ENCODE peak calls at places on chromosomes 6 and 20, in nine cellular contexts. One of them, this sample, is unnamed.

GRCh38 chr20:51600016-51600420 is 57.5 kb upstream of the NFATC2 start:
- DNase-seq in fibroblast of pulmonary artery: peak
- DNase-seq in nephron progenitor cell: no peak
- DNase-seq in cardiac fibroblast: no peak
- DNase-seq in left ventricle myocardium inferior: no peak
- DNase-seq in Panc1: no peak
- DNase-seq in mucosa of descending colon: no peak
- DNase-seq in PC-9: no peak
- DNase-seq in WTC11: no peak
- DNase-seq in this sample: no peak

GRCh38 chr6:27375613-27376079 is 12.9 kb upstream of the ZNF391 start:
- DNase-seq in PC-9: no peak
- DNase-seq in left ventricle myocardium inferior: no peak
- DNase-seq in Panc1: no peak
- DNase-seq in fibroblast of pulmonary artery: peak
- DNase-seq in cardiac fibroblast: peak
- DNase-seq in WTC11: no peak
- DNase-seq in mucosa of descending colon: no peak
- DNase-seq in nephron progenitor cell: no peak
- DNase-seq in this sample: no peak

GRCh38 chr6:15473741-15474161 is 189.1 kb downstream of the DTNBP1 start:
- DNase-seq in Panc1: no peak
- DNase-seq in PC-9: no peak
- DNase-seq in nephron progenitor cell: no peak
- DNase-seq in WTC11: no peak
- DNase-seq in cardiac fibroblast: peak
- DNase-seq in left ventricle myocardium inferior: no peak
- DNase-seq in fibroblast of pulmonary artery: peak
- DNase-seq in mucosa of descending colon: no peak
- DNase-seq in this sample: no peak

GRCh38 chr20:62496525-62497218 is 20.9 kb upstream of the GATA5 start:
- DNase-seq in Panc1: no peak
- DNase-seq in cardiac fibroblast: no peak
- DNase-seq in mucosa of descending colon: peak
- DNase-seq in WTC11: peak
- DNase-seq in nephron progenitor cell: peak
- DNase-seq in left ventricle myocardium inferior: no peak
- DNase-seq in fibroblast of pulmonary artery: no peak
- DNase-seq in PC-9: no peak
- DNase-seq in this sample: peak

GRCh38 chr6:160417550-160417949 is 69.4 kb downstream of the SLC22A3 start:
- DNase-seq in WTC11: no peak
- DNase-seq in PC-9: no peak
- DNase-seq in mucosa of descending colon: no peak
- DNase-seq in nephron progenitor cell: no peak
- DNase-seq in cardiac fibroblast: no peak
- DNase-seq in left ventricle myocardium inferior: no peak
- DNase-seq in fibroblast of pulmonary artery: no peak
- DNase-seq in Panc1: no peak
- DNase-seq in this sample: no peak

GRCh38 chr6:150426198-150426597 is 57.4 kb downstream of the IYD start:
- DNase-seq in WTC11: no peak
- DNase-seq in cardiac fibroblast: no peak
- DNase-seq in PC-9: no peak
- DNase-seq in mucosa of descending colon: no peak
- DNase-seq in left ventricle myocardium inferior: no peak
- DNase-seq in nephron progenitor cell: no peak
- DNase-seq in Panc1: no peak
- DNase-seq in fibroblast of pulmonary artery: no peak
- DNase-seq in this sample: no peak

GRCh38 chr6:117919775-117920492 is 12.9 kb downstream of the SLC35F1 start:
- DNase-seq in WTC11: peak
- DNase-seq in fibroblast of pulmonary artery: no peak
- DNase-seq in Panc1: no peak
- DNase-seq in mucosa of descending colon: no peak
- DNase-seq in PC-9: no peak
- DNase-seq in cardiac fibroblast: no peak
- DNase-seq in nephron progenitor cell: peak
- DNase-seq in left ventricle myocardium inferior: no peak
- DNase-seq in this sample: no peak

GRCh38 chr20:5677389-5677788 is 72.8 kb upstream of the SHLD1 start:
- DNase-seq in Panc1: no peak
- DNase-seq in fibroblast of pulmonary artery: no peak
- DNase-seq in cardiac fibroblast: no peak
- DNase-seq in WTC11: no peak
- DNase-seq in PC-9: no peak
- DNase-seq in mucosa of descending colon: no peak
- DNase-seq in nephron progenitor cell: no peak
- DNase-seq in left ventricle myocardium inferior: no peak
- DNase-seq in this sample: no peak

GRCh38 chr20:51457281-51457932 is 85.1 kb downstream of the NFATC2 start:
- DNase-seq in fibroblast of pulmonary artery: peak
- DNase-seq in Panc1: no peak
- DNase-seq in left ventricle myocardium inferior: peak
- DNase-seq in mucosa of descending colon: peak
- DNase-seq in PC-9: peak
- DNase-seq in nephron progenitor cell: no peak
- DNase-seq in WTC11: no peak
- DNase-seq in cardiac fibroblast: peak
- DNase-seq in this sample: no peak

GRCh38 chr6:19605624-19606023 is 231.5 kb upstream of the ID4 start:
- DNase-seq in Panc1: no peak
- DNase-seq in mucosa of descending colon: no peak
- DNase-seq in PC-9: no peak
- DNase-seq in fibroblast of pulmonary artery: no peak
- DNase-seq in cardiac fibroblast: no peak
- DNase-seq in left ventricle myocardium inferior: no peak
- DNase-seq in nephron progenitor cell: no peak
- DNase-seq in WTC11: no peak
- DNase-seq in this sample: no peak

GRCh38 chr20:48259456-48259855 is 474.2 kb upstream of the SULF2 start:
- DNase-seq in mucosa of descending colon: no peak
- DNase-seq in left ventricle myocardium inferior: no peak
- DNase-seq in PC-9: no peak
- DNase-seq in Panc1: no peak
- DNase-seq in nephron progenitor cell: no peak
- DNase-seq in fibroblast of pulmonary artery: no peak
- DNase-seq in WTC11: no peak
- DNase-seq in cardiac fibroblast: no peak
- DNase-seq in this sample: no peak

GRCh38 chr6:79598012-79598411 is 33.1 kb upstream of the SH3BGRL2 start:
- DNase-seq in WTC11: no peak
- DNase-seq in mucosa of descending colon: no peak
- DNase-seq in nephron progenitor cell: no peak
- DNase-seq in left ventricle myocardium inferior: no peak
- DNase-seq in Panc1: no peak
- DNase-seq in fibroblast of pulmonary artery: no peak
- DNase-seq in PC-9: no peak
- DNase-seq in cardiac fibroblast: no peak
- DNase-seq in this sample: no peak

GRCh38 chr6:38957426-38957825 is 91.2 kb upstream of the GLP1R start:
- DNase-seq in cardiac fibroblast: peak
- DNase-seq in Panc1: no peak
- DNase-seq in PC-9: no peak
- DNase-seq in WTC11: no peak
- DNase-seq in nephron progenitor cell: no peak
- DNase-seq in fibroblast of pulmonary artery: no peak
- DNase-seq in mucosa of descending colon: no peak
- DNase-seq in left ventricle myocardium inferior: no peak
- DNase-seq in this sample: no peak
- TF ChIP-seq CTCF in cardiac fibroblast: no peak
- TF ChIP-seq CTCF in Panc1: no peak
- TF ChIP-seq CTCF in PC-9: no peak
- TF ChIP-seq CTCF in WTC11: no peak
- TF ChIP-seq CTCF in nephron progenitor cell: no peak
- TF ChIP-seq CTCF in fibroblast of pulmonary artery: no peak
- TF ChIP-seq CTCF in mucosa of descending colon: no peak
- TF ChIP-seq CTCF in left ventricle myocardium inferior: no peak
- TF ChIP-seq CTCF in this sample: no peak

DNA sequence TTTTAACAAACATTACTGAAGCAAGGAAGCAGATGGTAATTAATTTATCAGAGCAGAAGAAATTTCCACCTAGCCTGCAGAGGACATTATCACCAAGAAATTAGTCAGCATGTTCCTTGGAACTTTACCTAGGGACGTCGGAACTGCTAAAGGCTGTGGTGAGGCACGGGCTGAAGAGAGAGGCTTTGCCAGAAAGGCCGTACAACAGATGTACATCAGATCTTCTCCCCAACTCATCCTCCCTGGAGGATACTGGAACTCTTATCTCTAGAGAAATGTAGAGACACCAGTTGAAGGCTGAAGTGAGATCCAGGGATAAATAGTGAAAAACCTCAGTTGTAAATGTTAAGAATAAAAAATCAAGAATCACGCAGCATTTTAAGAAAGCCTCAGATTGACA is 257.1 kb downstream of the SAMD5 start:
- DNase-seq in fibroblast of pulmonary artery: no peak
- DNase-seq in nephron progenitor cell: no peak
- DNase-seq in mucosa of descending colon: no peak
- DNase-seq in cardiac fibroblast: no peak
- DNase-seq in PC-9: no peak
- DNase-seq in WTC11: no peak
- DNase-seq in Panc1: no peak
- DNase-seq in left ventricle myocardium inferior: no peak
- DNase-seq in this sample: no peak
- TF ChIP-seq CTCF in fibroblast of pulmonary artery: no peak
- TF ChIP-seq CTCF in nephron progenitor cell: no peak
- TF ChIP-seq CTCF in mucosa of descending colon: no peak
- TF ChIP-seq CTCF in cardiac fibroblast: no peak
- TF ChIP-seq CTCF in PC-9: no peak
- TF ChIP-seq CTCF in WTC11: no peak
- TF ChIP-seq CTCF in Panc1: no peak
- TF ChIP-seq CTCF in left ventricle myocardium inferior: no peak
- TF ChIP-seq CTCF in this sample: no peak

GRCh38 chr6:299050-299980 is 7.0 kb downstream of the DUSP22 start:
- DNase-seq in WTC11: no peak
- DNase-seq in Panc1: no peak
- DNase-seq in cardiac fibroblast: no peak
- DNase-seq in mucosa of descending colon: no peak
- DNase-seq in nephron progenitor cell: no peak
- DNase-seq in PC-9: no peak
- DNase-seq in left ventricle myocardium inferior: no peak
- DNase-seq in fibroblast of pulmonary artery: peak
- DNase-seq in this sample: peak

GRCh38 chr6:297571-298232 is 5.4 kb downstream of the DUSP22 start:
- DNase-seq in left ventricle myocardium inferior: no peak
- DNase-seq in cardiac fibroblast: no peak
- DNase-seq in WTC11: no peak
- DNase-seq in fibroblast of pulmonary artery: no peak
- DNase-seq in mucosa of descending colon: peak
- DNase-seq in Panc1: no peak
- DNase-seq in PC-9: no peak
- DNase-seq in nephron progenitor cell: no peak
- DNase-seq in this sample: peak

GRCh38 chr6:298233-299049 is 6.2 kb downstream of the DUSP22 start:
- DNase-seq in left ventricle myocardium inferior: no peak
- DNase-seq in PC-9: no peak
- DNase-seq in Panc1: no peak
- DNase-seq in mucosa of descending colon: no peak
- DNase-seq in WTC11: no peak
- DNase-seq in cardiac fibroblast: no peak
- DNase-seq in fibroblast of pulmonary artery: no peak
- DNase-seq in nephron progenitor cell: no peak
- DNase-seq in this sample: no peak

GRCh38 chr6:294656-295565 is 2.6 kb downstream of the DUSP22 start:
- DNase-seq in mucosa of descending colon: no peak
- DNase-seq in WTC11: no peak
- DNase-seq in fibroblast of pulmonary artery: no peak
- DNase-seq in Panc1: no peak
- DNase-seq in cardiac fibroblast: no peak
- DNase-seq in nephron progenitor cell: no peak
- DNase-seq in left ventricle myocardium inferior: no peak
- DNase-seq in PC-9: no peak
- DNase-seq in this sample: peak

DNA sequence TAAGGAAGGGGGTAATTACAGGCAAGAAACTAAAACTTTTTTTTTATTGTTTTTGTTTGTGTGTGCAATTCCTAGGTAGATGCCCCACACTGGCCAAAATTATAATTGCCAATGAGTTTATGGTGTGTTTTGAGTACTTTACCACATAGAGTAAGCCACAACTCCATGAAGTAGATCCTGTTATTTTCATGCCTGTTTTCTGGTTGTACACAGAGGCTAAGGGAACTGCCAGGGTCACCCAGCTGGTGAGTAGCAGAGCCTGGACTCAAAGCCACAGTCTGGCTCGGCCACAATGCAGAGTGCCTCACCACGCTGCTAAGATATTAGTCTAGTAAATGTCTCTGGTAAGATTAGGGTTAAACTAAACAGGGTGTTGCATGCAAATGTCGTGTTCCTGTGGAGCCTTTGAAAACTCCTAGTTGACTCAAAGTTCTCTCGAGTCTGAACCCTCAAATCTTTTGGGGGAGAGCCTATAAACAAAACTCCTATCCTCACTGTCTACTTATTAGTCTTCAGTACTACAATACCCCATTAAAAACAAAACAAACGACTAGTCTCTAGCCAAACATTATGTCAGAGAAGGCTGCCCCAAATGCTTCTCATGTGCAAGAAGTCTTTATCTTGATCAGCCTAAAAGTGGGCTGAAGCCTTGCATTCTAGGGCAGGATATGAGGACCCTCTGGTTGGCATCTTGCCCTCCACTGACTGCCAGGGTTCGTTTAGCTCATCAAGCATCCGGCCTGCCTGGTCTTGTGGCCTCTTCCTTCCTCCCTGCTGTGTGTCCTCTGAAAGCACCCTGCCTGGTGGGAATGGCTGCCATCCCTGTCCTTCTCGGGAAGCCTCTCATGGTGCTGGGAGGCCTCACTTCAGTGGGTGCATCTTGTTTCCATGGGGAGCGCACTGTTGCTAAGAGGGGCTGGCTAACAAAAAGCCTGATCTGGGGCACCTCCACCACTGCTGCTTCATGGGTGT is 4.2 kb downstream of the DUSP22 start:
- DNase-seq in PC-9: no peak
- DNase-seq in Panc1: no peak
- DNase-seq in nephron progenitor cell: no peak
- DNase-seq in mucosa of descending colon: peak
- DNase-seq in WTC11: no peak
- DNase-seq in cardiac fibroblast: no peak
- DNase-seq in fibroblast of pulmonary artery: peak
- DNase-seq in left ventricle myocardium inferior: no peak
- DNase-seq in this sample: peak
- TF ChIP-seq CTCF in PC-9: no peak
- TF ChIP-seq CTCF in Panc1: no peak
- TF ChIP-seq CTCF in nephron progenitor cell: no peak
- TF ChIP-seq CTCF in mucosa of descending colon: no peak
- TF ChIP-seq CTCF in WTC11: no peak
- TF ChIP-seq CTCF in cardiac fibroblast: no peak
- TF ChIP-seq CTCF in fibroblast of pulmonary artery: no peak
- TF ChIP-seq CTCF in left ventricle myocardium inferior: no peak
- TF ChIP-seq CTCF in this sample: peak

DNA sequence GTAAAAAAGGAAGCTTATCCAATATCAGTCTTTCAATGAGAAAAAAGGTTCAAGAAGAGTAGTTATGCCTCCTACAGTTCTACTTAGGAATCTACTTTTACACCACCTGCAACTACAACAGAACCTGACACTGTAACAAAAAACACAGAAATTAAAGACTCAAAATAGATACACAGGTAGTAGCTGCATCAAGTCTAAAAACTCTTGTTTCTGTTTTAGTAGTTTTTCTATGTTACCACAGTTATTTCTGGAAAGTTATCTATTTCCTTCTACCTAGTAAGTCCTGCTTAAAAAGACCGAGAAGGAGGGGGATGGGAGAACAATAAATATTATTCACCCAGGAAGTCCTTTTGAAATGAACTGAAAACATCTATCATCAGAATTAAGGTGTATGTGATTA is 52.5 kb downstream of the ATG5 start:
- DNase-seq in cardiac fibroblast: no peak
- DNase-seq in mucosa of descending colon: no peak
- DNase-seq in WTC11: no peak
- DNase-seq in left ventricle myocardium inferior: no peak
- DNase-seq in nephron progenitor cell: no peak
- DNase-seq in PC-9: no peak
- DNase-seq in fibroblast of pulmonary artery: no peak
- DNase-seq in Panc1: no peak
- DNase-seq in this sample: no peak
- TF ChIP-seq CTCF in cardiac fibroblast: no peak
- TF ChIP-seq CTCF in mucosa of descending colon: no peak
- TF ChIP-seq CTCF in WTC11: no peak
- TF ChIP-seq CTCF in left ventricle myocardium inferior: no peak
- TF ChIP-seq CTCF in nephron progenitor cell: no peak
- TF ChIP-seq CTCF in PC-9: no peak
- TF ChIP-seq CTCF in fibroblast of pulmonary artery: no peak
- TF ChIP-seq CTCF in Panc1: no peak
- TF ChIP-seq CTCF in this sample: no peak

This sample was measured in mesothelial cell of epicardium.